ENCODE peak calls at places on chromosomes 5 and 9, in four cellular contexts. M, K, J and U are unnamed samples.

GRCh38 chr9:71690058-71690691 is 78.1 kb downstream of the CEMIP2 start:
- DNase-seq in K (peak; percentile 53), J (no peak), M (no peak), U (no peak)

GRCh38 chr5:132221781-132222648 is 5.6 kb downstream of the P4HA2 start:
- DNase-seq in J (no peak), K (peak; percentile 87), M (no peak), U (no peak)

GRCh38 chr9:13295556-13295955 is 16.1 kb upstream of the MPDZ start:
- DNase-seq in J (no peak), K (no peak), M (no peak), U (no peak)

GRCh38 chr9:70021026-70021571 is 22.5 kb upstream of the MAMDC2 start:
- DNase-seq in M (no peak), K (peak; percentile 97), J (no peak), U (no peak)

GRCh38 chr5:7642029-7642428 is 208.9 kb downstream of the CFAP90 start:
- DNase-seq in J (no peak), M (no peak), K (no peak), U (no peak)

GRCh38 chr9:106288689-106289088 is 574.3 kb upstream of the ZNF462 start:
- DNase-seq in M (no peak), J (no peak), K (no peak), U (no peak)

GRCh38 chr9:121809356-121810050 is 158.1 kb downstream of the DAB2IP start:
- DNase-seq in M (no peak), K (no peak), J (no peak), U (no peak)

GRCh38 chr9:129256959-129257713 is 79.1 kb upstream of the IER5L start:
- DNase-seq in M (no peak), J (no peak), K (no peak), U (no peak)

GRCh38 chr5:38403407-38403806 is 145.0 kb downstream of the EGFLAM start:
- DNase-seq in M (no peak), K (peak; percentile 57), J (no peak), U (no peak)

GRCh38 chr5:30574761-30575160 is 618.7 kb upstream of the CDH6 start:
- DNase-seq in J (no peak), M (no peak), K (peak; percentile 4), U (no peak)

GRCh38 chr5:30572279-30572678 is 621.2 kb upstream of the CDH6 start:
- DNase-seq in M (no peak), J (peak; percentile 3), K (no peak), U (no peak)
- TF ChIP-seq MAZ in M (no peak), J (no peak), K (no peak), U (no peak)

DNA sequence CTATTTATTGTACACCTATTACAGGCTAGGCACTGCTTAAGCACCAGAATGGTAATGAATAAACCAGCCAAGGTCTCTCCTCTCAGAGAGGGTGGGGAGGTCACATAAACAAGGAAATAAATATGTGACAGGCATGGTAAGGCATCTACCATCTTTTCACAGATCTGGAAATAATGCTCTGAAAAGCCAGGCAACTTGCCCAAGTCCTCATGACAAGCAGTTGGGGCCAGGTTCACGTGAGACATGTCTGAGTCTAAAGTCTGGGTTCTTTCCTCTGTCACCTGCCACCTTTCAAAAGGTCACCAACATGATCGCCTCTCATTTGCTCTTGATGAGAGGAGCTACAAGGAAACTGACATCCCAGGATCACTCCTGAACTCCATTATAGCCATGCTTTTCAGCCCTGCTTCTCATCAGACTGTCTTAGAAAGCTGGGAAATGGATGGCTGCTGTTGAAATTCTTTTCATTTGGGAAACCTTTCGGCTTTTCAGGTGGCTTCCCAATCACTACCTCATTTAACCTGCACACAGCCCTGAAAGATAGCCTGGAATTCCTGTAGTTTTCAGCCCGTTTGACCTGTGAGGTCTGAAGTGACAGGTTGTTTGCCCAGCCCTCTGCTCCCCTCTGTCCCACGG is 123.1 kb downstream of the CRB2 start:
- DNase-seq in J (no peak), M (no peak), K (no peak), U (no peak)
- TF ChIP-seq MAZ in J (no peak), M (no peak), K (no peak), U (no peak)

GRCh38 chr5:150141544-150142188 is 14.0 kb downstream of the PDGFRB start:
- DNase-seq in K (peak; percentile 93), M (no peak), J (no peak), U (no peak)

GRCh38 chr5:150138551-150139265 is 16.9 kb downstream of the PDGFRB start:
- DNase-seq in J (peak; percentile 89), K (peak; percentile 96), M (no peak), U (no peak)

GRCh38 chr5:150142189-150142788 is 13.4 kb downstream of the PDGFRB start:
- DNase-seq in M (no peak), K (peak; percentile 22), J (peak; percentile 46), U (no peak)

GRCh38 chr5:150139334-150139733 is 16.3 kb downstream of the PDGFRB start:
- DNase-seq in K (peak; percentile 92), J (no peak), M (no peak), U (no peak)

DNA sequence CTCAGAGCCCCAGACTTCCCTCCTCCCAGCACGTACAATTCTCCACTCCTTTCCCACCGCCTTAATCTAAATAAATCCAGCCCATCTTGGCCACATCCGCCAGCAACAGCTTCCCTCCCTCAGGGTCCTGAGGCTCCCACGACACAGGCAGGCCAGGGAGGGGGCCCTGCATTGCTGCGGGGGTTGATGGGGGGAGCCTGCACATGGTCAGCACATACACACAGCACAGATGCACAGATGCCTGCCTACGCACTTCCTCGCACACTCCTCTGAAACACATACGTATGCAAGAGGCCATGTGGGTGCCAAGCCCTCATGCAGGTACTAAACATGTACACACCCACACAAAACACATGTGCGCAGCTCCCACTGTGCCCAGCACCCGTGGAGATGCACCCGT is 14.8 kb downstream of the PDGFRB start:
- DNase-seq in M (no peak), J (no peak), K (peak; percentile 100), U (no peak)
- TF ChIP-seq MAZ in M (no peak), J (no peak), K (peak; percentile 97), U (no peak)

DNA sequence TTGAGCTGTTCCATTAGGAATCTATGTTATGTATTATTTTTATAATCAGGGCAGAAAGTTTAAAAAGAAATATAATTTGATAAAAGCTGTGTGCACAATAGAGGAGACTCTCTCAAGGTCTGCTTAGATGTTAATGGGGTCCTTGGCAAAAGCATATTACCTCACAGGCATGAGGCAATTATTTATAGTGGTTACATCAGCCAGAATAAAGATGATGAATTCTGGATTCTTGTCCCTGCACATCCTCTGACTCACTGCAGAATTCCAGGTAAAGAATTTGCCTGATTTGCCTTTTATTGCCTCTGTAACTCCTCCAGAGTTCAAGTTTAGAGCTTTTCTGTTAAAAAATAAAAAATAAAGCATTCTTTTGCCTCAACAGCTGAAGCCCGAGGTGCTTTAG is 253.6 kb downstream of the MAST4 start:
- DNase-seq in K (peak; percentile 55), J (no peak), M (no peak), U (peak; percentile 42)
- TF ChIP-seq MAZ in K (no peak), J (no peak), M (no peak), U (no peak)

DNA sequence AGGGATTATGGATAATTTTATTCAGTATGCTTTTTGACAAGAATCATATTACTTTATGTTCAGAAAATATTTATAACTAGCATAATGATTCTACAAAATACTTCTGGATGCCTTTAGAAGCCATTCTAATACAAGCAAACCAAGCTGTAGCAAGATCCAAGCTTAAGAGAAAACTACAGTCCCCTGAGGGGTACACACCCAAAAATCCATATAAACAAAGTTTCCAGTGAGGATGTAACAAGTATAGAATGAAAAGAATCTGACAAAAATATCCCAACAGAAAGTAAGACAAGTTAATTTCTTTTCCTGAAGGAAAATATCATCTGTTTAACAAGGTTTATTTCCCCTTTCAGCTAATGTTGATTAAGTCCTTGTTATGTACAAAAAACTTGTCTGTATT is 53.9 kb downstream of the MLLT3 start:
- DNase-seq in J (no peak), M (no peak), K (no peak), U (no peak)
- TF ChIP-seq MAZ in J (no peak), M (no peak), K (no peak), U (no peak)

DNA sequence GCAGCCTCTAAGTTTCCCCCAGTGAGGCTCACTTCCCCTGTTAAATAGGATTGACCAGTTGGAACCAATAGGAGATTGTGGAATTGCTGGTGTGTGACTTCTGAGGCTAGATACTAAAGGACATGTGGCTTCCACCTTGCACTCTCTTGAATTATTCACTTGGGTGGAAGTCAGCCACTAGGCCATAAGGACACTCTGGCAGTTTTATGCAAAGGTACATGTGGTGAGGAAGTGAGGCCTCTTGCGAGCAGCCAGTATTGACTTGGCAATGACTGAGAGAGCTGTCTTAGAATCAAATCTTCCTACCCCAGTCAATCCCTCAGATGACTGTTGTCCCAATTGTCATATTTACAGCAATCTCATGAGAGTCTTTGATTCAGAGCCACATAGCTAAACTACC is 250.2 kb upstream of the PCSK5 start:
- DNase-seq in M (no peak), J (no peak), K (no peak), U (no peak)
- TF ChIP-seq MAZ in M (no peak), J (no peak), K (no peak), U (no peak)

GRCh38 chr9:118290116-118290515 is 585.9 kb downstream of the TLR4 start:
- DNase-seq in M (no peak), K (no peak), J (no peak), U (no peak)
- TF ChIP-seq MAZ in M (no peak), K (no peak), J (no peak), U (no peak)

GRCh38 chr9:14313951-14314423 is at the start of gene NFIB:
- DNase-seq in M (peak; percentile 59), K (peak; percentile 24), J (peak; percentile 60), U (peak; percentile 18)
- TF ChIP-seq MAZ in M (no peak), K (no peak), J (no peak), U (no peak)